ENCODE peak calls at places on chromosomes 16 and 17, in ten cellular contexts. One of them, this sample, is unnamed.

GRCh38 chr17:50621562-50621961 is 13.1 kb upstream of the ABCC3 start:
- DNase-seq in mesothelial cell of epicardium: no peak
- DNase-seq in left lung: no peak
- DNase-seq in activated CD8-positive, alpha-beta T cell treated with anti-CD3 and anti-CD28 coated beads for 36 hours: no peak
- DNase-seq in GM10248: no peak
- DNase-seq in ascending aorta: no peak
- DNase-seq in HepG2: no peak
- DNase-seq in neural crest cell: no peak
- DNase-seq in A549: no peak
- DNase-seq in RWPE1: no peak
- DNase-seq in this sample: no peak

GRCh38 chr16:83046664-83047063 is 419.9 kb downstream of the CDH13 start:
- DNase-seq in activated CD8-positive, alpha-beta T cell treated with anti-CD3 and anti-CD28 coated beads for 36 hours: no peak
- DNase-seq in left lung: no peak
- DNase-seq in ascending aorta: no peak
- DNase-seq in HepG2: no peak
- DNase-seq in A549: no peak
- DNase-seq in GM10248: no peak
- DNase-seq in mesothelial cell of epicardium: no peak
- DNase-seq in RWPE1: no peak
- DNase-seq in neural crest cell: no peak
- DNase-seq in this sample: no peak

GRCh38 chr16:12087901-12088364 is 111.4 kb downstream of the SNX29 start:
- DNase-seq in HepG2: no peak
- DNase-seq in neural crest cell: no peak
- DNase-seq in GM10248: peak
- DNase-seq in activated CD8-positive, alpha-beta T cell treated with anti-CD3 and anti-CD28 coated beads for 36 hours: peak
- DNase-seq in left lung: peak
- DNase-seq in ascending aorta: no peak
- DNase-seq in mesothelial cell of epicardium: no peak
- DNase-seq in RWPE1: no peak
- DNase-seq in A549: no peak
- DNase-seq in this sample: peak

GRCh38 chr16:83771306-83771942 is 36.4 kb upstream of the HSBP1 start:
- DNase-seq in ascending aorta: no peak
- DNase-seq in mesothelial cell of epicardium: no peak
- DNase-seq in neural crest cell: no peak
- DNase-seq in GM10248: no peak
- DNase-seq in RWPE1: no peak
- DNase-seq in A549: no peak
- DNase-seq in left lung: no peak
- DNase-seq in activated CD8-positive, alpha-beta T cell treated with anti-CD3 and anti-CD28 coated beads for 36 hours: no peak
- DNase-seq in HepG2: no peak
- DNase-seq in this sample: no peak

GRCh38 chr16:22402191-22402590 is 27.8 kb upstream of the CDR2 start:
- DNase-seq in activated CD8-positive, alpha-beta T cell treated with anti-CD3 and anti-CD28 coated beads for 36 hours: no peak
- DNase-seq in A549: no peak
- DNase-seq in left lung: no peak
- DNase-seq in mesothelial cell of epicardium: no peak
- DNase-seq in HepG2: no peak
- DNase-seq in RWPE1: peak
- DNase-seq in ascending aorta: no peak
- DNase-seq in neural crest cell: no peak
- DNase-seq in GM10248: no peak
- DNase-seq in this sample: no peak

GRCh38 chr17:28950017-28950751 is 1.1 kb downstream of the PHF12 start:
- DNase-seq in mesothelial cell of epicardium: peak
- DNase-seq in GM10248: peak
- DNase-seq in HepG2: peak
- DNase-seq in left lung: peak
- DNase-seq in A549: peak
- DNase-seq in RWPE1: peak
- DNase-seq in ascending aorta: no peak
- DNase-seq in neural crest cell: peak
- DNase-seq in activated CD8-positive, alpha-beta T cell treated with anti-CD3 and anti-CD28 coated beads for 36 hours: peak
- DNase-seq in this sample: peak

GRCh38 chr17:2701161-2701995 is 10.2 kb downstream of the CLUH start:
- DNase-seq in RWPE1: no peak
- DNase-seq in activated CD8-positive, alpha-beta T cell treated with anti-CD3 and anti-CD28 coated beads for 36 hours: no peak
- DNase-seq in left lung: peak
- DNase-seq in HepG2: no peak
- DNase-seq in ascending aorta: no peak
- DNase-seq in mesothelial cell of epicardium: no peak
- DNase-seq in A549: no peak
- DNase-seq in neural crest cell: no peak
- DNase-seq in GM10248: no peak
- DNase-seq in this sample: peak

GRCh38 chr17:3667366-3668278 is 756 bp downstream of the TAX1BP3 start:
- DNase-seq in neural crest cell: peak
- DNase-seq in mesothelial cell of epicardium: peak
- DNase-seq in ascending aorta: peak
- DNase-seq in activated CD8-positive, alpha-beta T cell treated with anti-CD3 and anti-CD28 coated beads for 36 hours: peak
- DNase-seq in HepG2: peak
- DNase-seq in left lung: peak
- DNase-seq in A549: peak
- DNase-seq in GM10248: no peak
- DNase-seq in RWPE1: peak
- DNase-seq in this sample: no peak

GRCh38 chr16:27233731-27234130 is 30.4 kb downstream of the KDM8 start:
- DNase-seq in GM10248: no peak
- DNase-seq in RWPE1: no peak
- DNase-seq in neural crest cell: no peak
- DNase-seq in mesothelial cell of epicardium: no peak
- DNase-seq in A549: no peak
- DNase-seq in ascending aorta: no peak
- DNase-seq in left lung: peak
- DNase-seq in activated CD8-positive, alpha-beta T cell treated with anti-CD3 and anti-CD28 coated beads for 36 hours: no peak
- DNase-seq in HepG2: no peak
- DNase-seq in this sample: no peak

GRCh38 chr17:46818319-46818928 is at the start of gene WNT3:
- DNase-seq in neural crest cell: no peak
- DNase-seq in ascending aorta: no peak
- DNase-seq in mesothelial cell of epicardium: no peak
- DNase-seq in HepG2: no peak
- DNase-seq in A549: no peak
- DNase-seq in activated CD8-positive, alpha-beta T cell treated with anti-CD3 and anti-CD28 coated beads for 36 hours: peak
- DNase-seq in RWPE1: peak
- DNase-seq in left lung: no peak
- DNase-seq in GM10248: peak
- DNase-seq in this sample: peak

GRCh38 chr17:74833501-74834361 is 26.0 kb downstream of the GRIN2C start:
- DNase-seq in mesothelial cell of epicardium: no peak
- DNase-seq in neural crest cell: no peak
- DNase-seq in ascending aorta: no peak
- DNase-seq in RWPE1: peak
- DNase-seq in activated CD8-positive, alpha-beta T cell treated with anti-CD3 and anti-CD28 coated beads for 36 hours: no peak
- DNase-seq in left lung: peak
- DNase-seq in GM10248: peak
- DNase-seq in A549: no peak
- DNase-seq in HepG2: no peak
- DNase-seq in this sample: peak

GRCh38 chr16:87278191-87279093 is 38.8 kb downstream of the C16orf95 start:
- DNase-seq in A549: peak
- DNase-seq in neural crest cell: peak
- DNase-seq in left lung: peak
- DNase-seq in HepG2: peak
- DNase-seq in mesothelial cell of epicardium: peak
- DNase-seq in RWPE1: peak
- DNase-seq in activated CD8-positive, alpha-beta T cell treated with anti-CD3 and anti-CD28 coated beads for 36 hours: peak
- DNase-seq in ascending aorta: no peak
- DNase-seq in GM10248: peak
- DNase-seq in this sample: peak

GRCh38 chr17:4545217-4545951 is 9.8 kb downstream of the MYBBP1A start:
- DNase-seq in GM10248: no peak
- DNase-seq in RWPE1: no peak
- DNase-seq in ascending aorta: no peak
- DNase-seq in mesothelial cell of epicardium: no peak
- DNase-seq in left lung: no peak
- DNase-seq in HepG2: no peak
- DNase-seq in activated CD8-positive, alpha-beta T cell treated with anti-CD3 and anti-CD28 coated beads for 36 hours: no peak
- DNase-seq in neural crest cell: no peak
- DNase-seq in A549: no peak
- DNase-seq in this sample: no peak

GRCh38 chr16:83912152-83912948 is 13.4 kb downstream of the MLYCD start:
- DNase-seq in ascending aorta: no peak
- DNase-seq in RWPE1: no peak
- DNase-seq in activated CD8-positive, alpha-beta T cell treated with anti-CD3 and anti-CD28 coated beads for 36 hours: no peak
- DNase-seq in A549: no peak
- DNase-seq in mesothelial cell of epicardium: no peak
- DNase-seq in GM10248: no peak
- DNase-seq in HepG2: no peak
- DNase-seq in left lung: no peak
- DNase-seq in neural crest cell: no peak
- DNase-seq in this sample: no peak

GRCh38 chr16:67844441-67844840 is 2.3 kb upstream of the NUTF2 start:
- DNase-seq in GM10248: no peak
- DNase-seq in left lung: no peak
- DNase-seq in ascending aorta: no peak
- DNase-seq in neural crest cell: no peak
- DNase-seq in RWPE1: peak
- DNase-seq in A549: no peak
- DNase-seq in HepG2: no peak
- DNase-seq in mesothelial cell of epicardium: no peak
- DNase-seq in activated CD8-positive, alpha-beta T cell treated with anti-CD3 and anti-CD28 coated beads for 36 hours: no peak
- DNase-seq in this sample: no peak

GRCh38 chr16:67841198-67841815 is 813 bp upstream of the THAP11 start:
- DNase-seq in A549: no peak
- DNase-seq in neural crest cell: no peak
- DNase-seq in HepG2: no peak
- DNase-seq in mesothelial cell of epicardium: no peak
- DNase-seq in RWPE1: no peak
- DNase-seq in left lung: no peak
- DNase-seq in activated CD8-positive, alpha-beta T cell treated with anti-CD3 and anti-CD28 coated beads for 36 hours: no peak
- DNase-seq in ascending aorta: no peak
- DNase-seq in GM10248: no peak
- DNase-seq in this sample: no peak

GRCh38 chr16:67841816-67842508 is at the start of gene THAP11:
- DNase-seq in ascending aorta: peak
- DNase-seq in left lung: peak
- DNase-seq in activated CD8-positive, alpha-beta T cell treated with anti-CD3 and anti-CD28 coated beads for 36 hours: peak
- DNase-seq in RWPE1: peak
- DNase-seq in A549: peak
- DNase-seq in GM10248: peak
- DNase-seq in mesothelial cell of epicardium: peak
- DNase-seq in neural crest cell: peak
- DNase-seq in HepG2: peak
- DNase-seq in this sample: peak

GRCh38 chr16:67843343-67843765 is 1.2 kb downstream of the THAP11 start:
- DNase-seq in mesothelial cell of epicardium: no peak
- DNase-seq in HepG2: no peak
- DNase-seq in activated CD8-positive, alpha-beta T cell treated with anti-CD3 and anti-CD28 coated beads for 36 hours: no peak
- DNase-seq in RWPE1: no peak
- DNase-seq in ascending aorta: no peak
- DNase-seq in GM10248: no peak
- DNase-seq in left lung: no peak
- DNase-seq in neural crest cell: peak
- DNase-seq in A549: no peak
- DNase-seq in this sample: no peak

GRCh38 chr16:67842509-67843342 is 606 bp downstream of the THAP11 start:
- DNase-seq in GM10248: peak
- DNase-seq in RWPE1: peak
- DNase-seq in left lung: peak
- DNase-seq in ascending aorta: no peak
- DNase-seq in A549: peak
- DNase-seq in neural crest cell: peak
- DNase-seq in mesothelial cell of epicardium: peak
- DNase-seq in activated CD8-positive, alpha-beta T cell treated with anti-CD3 and anti-CD28 coated beads for 36 hours: peak
- DNase-seq in HepG2: peak
- DNase-seq in this sample: peak
- TF ChIP-seq CTCF in GM10248: peak
- TF ChIP-seq CTCF in RWPE1: peak
- TF ChIP-seq CTCF in left lung: no peak
- TF ChIP-seq CTCF in ascending aorta: no peak
- TF ChIP-seq CTCF in A549: no peak
- TF ChIP-seq CTCF in neural crest cell: peak
- TF ChIP-seq CTCF in mesothelial cell of epicardium: no peak
- TF ChIP-seq CTCF in activated CD8-positive, alpha-beta T cell treated with anti-CD3 and anti-CD28 coated beads for 36 hours: no peak
- TF ChIP-seq CTCF in HepG2: peak
- TF ChIP-seq CTCF in this sample: peak

GRCh38 chr16:50067290-50067853 is 1.6 kb downstream of the HEATR3 start:
- DNase-seq in mesothelial cell of epicardium: no peak
- DNase-seq in neural crest cell: peak
- DNase-seq in left lung: no peak
- DNase-seq in HepG2: peak
- DNase-seq in A549: peak
- DNase-seq in ascending aorta: no peak
- DNase-seq in RWPE1: peak
- DNase-seq in GM10248: peak
- DNase-seq in activated CD8-positive, alpha-beta T cell treated with anti-CD3 and anti-CD28 coated beads for 36 hours: peak
- DNase-seq in this sample: peak
- TF ChIP-seq CTCF in mesothelial cell of epicardium: no peak
- TF ChIP-seq CTCF in neural crest cell: peak
- TF ChIP-seq CTCF in left lung: peak
- TF ChIP-seq CTCF in HepG2: peak
- TF ChIP-seq CTCF in A549: peak
- TF ChIP-seq CTCF in ascending aorta: peak
- TF ChIP-seq CTCF in RWPE1: peak
- TF ChIP-seq CTCF in GM10248: peak
- TF ChIP-seq CTCF in activated CD8-positive, alpha-beta T cell treated with anti-CD3 and anti-CD28 coated beads for 36 hours: peak
- TF ChIP-seq CTCF in this sample: peak

DNA sequence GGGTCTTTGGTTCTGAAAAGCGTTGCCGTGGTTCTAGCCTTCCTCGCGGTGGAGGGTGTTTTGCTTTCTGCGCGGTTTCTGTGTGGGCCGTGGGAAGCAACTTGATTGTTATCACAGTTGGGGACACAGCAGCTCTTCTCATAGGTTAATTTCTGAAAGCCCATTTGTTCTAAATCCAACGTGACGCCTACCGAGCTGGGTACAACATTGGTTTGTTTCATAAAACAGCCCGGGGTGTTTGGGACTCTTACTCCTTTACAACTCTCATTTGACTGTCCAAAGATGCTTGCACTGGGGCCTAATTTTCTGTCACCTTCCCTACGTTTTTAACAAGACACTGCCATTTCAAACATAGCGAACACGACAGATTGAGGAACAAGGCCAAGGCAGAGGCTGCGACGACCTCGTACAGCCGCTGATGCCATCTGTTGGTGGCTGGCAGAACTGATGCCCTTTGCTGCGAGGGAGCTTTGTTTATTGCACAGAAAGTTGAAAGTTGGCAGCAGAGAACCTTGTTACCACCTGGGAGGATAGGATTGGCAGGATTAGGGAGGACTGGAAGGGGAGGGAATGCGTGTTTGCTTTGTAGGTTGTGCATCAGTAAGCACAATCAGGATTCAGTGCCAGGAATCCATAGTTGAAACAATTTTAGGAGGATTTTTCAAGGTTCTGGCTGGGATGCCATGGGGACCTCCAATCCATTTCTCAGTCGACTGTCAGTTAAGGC is 98.2 kb downstream of the PITPNC1 start:
- DNase-seq in activated CD8-positive, alpha-beta T cell treated with anti-CD3 and anti-CD28 coated beads for 36 hours: peak
- DNase-seq in RWPE1: peak
- DNase-seq in left lung: peak
- DNase-seq in ascending aorta: peak
- DNase-seq in neural crest cell: peak
- DNase-seq in GM10248: peak
- DNase-seq in HepG2: peak
- DNase-seq in mesothelial cell of epicardium: peak
- DNase-seq in A549: peak
- DNase-seq in this sample: peak
- TF ChIP-seq CTCF in activated CD8-positive, alpha-beta T cell treated with anti-CD3 and anti-CD28 coated beads for 36 hours: peak
- TF ChIP-seq CTCF in RWPE1: peak
- TF ChIP-seq CTCF in left lung: peak
- TF ChIP-seq CTCF in ascending aorta: peak
- TF ChIP-seq CTCF in neural crest cell: peak
- TF ChIP-seq CTCF in GM10248: peak
- TF ChIP-seq CTCF in HepG2: peak
- TF ChIP-seq CTCF in mesothelial cell of epicardium: no peak
- TF ChIP-seq CTCF in A549: peak
- TF ChIP-seq CTCF in this sample: peak

GRCh38 chr16:65126845-65127624 is 5.2 kb upstream of the CDH11 start:
- DNase-seq in activated CD8-positive, alpha-beta T cell treated with anti-CD3 and anti-CD28 coated beads for 36 hours: no peak
- DNase-seq in A549: no peak
- DNase-seq in mesothelial cell of epicardium: no peak
- DNase-seq in neural crest cell: no peak
- DNase-seq in left lung: no peak
- DNase-seq in GM10248: no peak
- DNase-seq in HepG2: no peak
- DNase-seq in RWPE1: no peak
- DNase-seq in ascending aorta: no peak
- DNase-seq in this sample: no peak
- TF ChIP-seq CTCF in activated CD8-positive, alpha-beta T cell treated with anti-CD3 and anti-CD28 coated beads for 36 hours: peak
- TF ChIP-seq CTCF in A549: no peak
- TF ChIP-seq CTCF in mesothelial cell of epicardium: peak
- TF ChIP-seq CTCF in neural crest cell: peak
- TF ChIP-seq CTCF in left lung: no peak
- TF ChIP-seq CTCF in GM10248: peak
- TF ChIP-seq CTCF in HepG2: peak
- TF ChIP-seq CTCF in RWPE1: peak
- TF ChIP-seq CTCF in ascending aorta: no peak
- TF ChIP-seq CTCF in this sample: peak

This sample was measured in GM13977.